ENCODE peak calls at places on chromosomes 4 and X, in four cellular contexts. A is SK-N-SH, W is myocyte, C is choroid plexus epithelial cell. P is an unnamed sample.

GRCh38 chr4:25813705-25814104 is 49.1 kb downstream of the SEL1L3 start:
- DNase-seq in A (no peak), W (peak), C (peak), P (no peak)

GRCh38 chr4:56699537-56699936 is 18.4 kb upstream of the HOPX start:
- DNase-seq in A (no peak), W (no peak), C (no peak), P (no peak)

GRCh38 chrX:34288782-34289181 is 156.7 kb upstream of the FAM47A start:
- DNase-seq in A (no peak), W (no peak), C (no peak), P (no peak)

GRCh38 chrX:11381464-11381863 is 88.3 kb downstream of the AMELX start:
- DNase-seq in A (peak), W (peak), C (peak), P (peak)

GRCh38 chr4:169619518-169619957 is 840 bp upstream of the CLCN3 start:
- DNase-seq in A (peak), W (peak), C (peak), P (peak)

GRCh38 chr4:167956676-167957075 is 135.7 kb upstream of the ANXA10 start:
- DNase-seq in A (no peak), W (no peak), C (peak), P (no peak)

GRCh38 chr4:61734409-61734808 is 534.3 kb downstream of the ADGRL3 start:
- DNase-seq in A (no peak), W (no peak), C (no peak), P (no peak)

GRCh38 chr4:101346562-101347266 is 612 bp downstream of the PPP3CA start:
- DNase-seq in A (no peak), W (peak), C (peak), P (peak)

GRCh38 chr4:185626798-185627197 is 91.5 kb upstream of the PDLIM3 start:
- DNase-seq in A (no peak), W (no peak), C (no peak), P (no peak)

GRCh38 chr4:45795165-45795564 is 328.7 kb downstream of the GABRG1 start:
- DNase-seq in A (no peak), W (no peak), C (no peak), P (no peak)

GRCh38 chrX:42188730-42189129 is 265.4 kb upstream of the CASK start:
- DNase-seq in A (no peak), W (no peak), C (no peak), P (no peak)

GRCh38 chr4:30073001-30073710 is 647.0 kb upstream of the PCDH7 start:
- DNase-seq in A (no peak), W (no peak), C (no peak), P (no peak)

GRCh38 chrX:104113237-104113965 is 1.1 kb downstream of the ZCCHC18 start:
- DNase-seq in A (peak), W (peak), C (peak), P (peak)

GRCh38 chr4:80266267-80266901 is at the start of gene FGF5:
- DNase-seq in A (peak), W (peak), C (peak), P (peak)

GRCh38 chr4:47814896-47815295 is 23.0 kb downstream of the CORIN start:
- DNase-seq in A (no peak), W (no peak), C (peak), P (no peak)

GRCh38 chr4:23225024-23225423 is 532.3 kb downstream of the GBA3 start:
- DNase-seq in A (no peak), W (no peak), C (no peak), P (no peak)

GRCh38 chr4:169634975-169635374 is 14.6 kb downstream of the CLCN3 start:
- DNase-seq in A (no peak), W (no peak), C (no peak), P (no peak)

GRCh38 chr4:174697896-174698295 is 131.2 kb downstream of the GLRA3 start:
- DNase-seq in A (no peak), W (no peak), C (no peak), P (no peak)

GRCh38 chr4:107018336-107018735 is 17.8 kb downstream of the DKK2 start:
- DNase-seq in A (no peak), W (no peak), C (no peak), P (no peak)

GRCh38 chr4:108762559-108763225 is at the start of gene ETNPPL:
- DNase-seq in A (peak), W (peak), C (no peak), P (no peak)

GRCh38 chrX:153708415-153708814 is 15.8 kb downstream of the BCAP31 start:
- DNase-seq in A (peak), W (peak), C (peak), P (peak)

GRCh38 chrX:68633981-68634380 is 13.5 kb upstream of the STARD8 start:
- DNase-seq in A (no peak), W (no peak), C (no peak), P (no peak)

GRCh38 chrX:137568741-137569469 is 3.0 kb downstream of the ZIC3 start:
- DNase-seq in A (no peak), W (no peak), C (no peak), P (no peak)

GRCh38 chrX:40007746-40008705 is 89.7 kb downstream of the BCOR start:
- DNase-seq in A (peak), W (no peak), C (no peak), P (no peak)

GRCh38 chrX:65894138-65894537 is 145.7 kb downstream of the VSIG4 start:
- DNase-seq in A (no peak), W (no peak), C (no peak), P (no peak)

GRCh38 chr4:147714575-147715401 is 17.1 kb upstream of the ARHGAP10 start:
- DNase-seq in A (no peak), W (peak), C (peak), P (no peak)

GRCh38 chr4:162793004-162793403 is 373.7 kb downstream of the NAF1 start:
- DNase-seq in A (no peak), W (no peak), C (peak), P (no peak)

GRCh38 chrX:115561605-115562491 is 874 bp downstream of the PLS3 start:
- DNase-seq in A (peak), W (peak), C (peak), P (peak)

GRCh38 chr4:40995850-40996249 is 218.5 kb downstream of the APBB2 start:
- DNase-seq in A (no peak), W (peak), C (peak), P (no peak)

GRCh38 chrX:80812176-80812575 is 2.5 kb upstream of the BRWD3 start:
- DNase-seq in A (peak), W (peak), C (peak), P (peak)

GRCh38 chrX:19030805-19031204 is 46.9 kb upstream of the PHKA2 start:
- DNase-seq in A (no peak), W (no peak), C (no peak), P (no peak)

GRCh38 chrX:100648601-100649417 is 4.8 kb downstream of the SRPX2 start:
- DNase-seq in A (no peak), W (peak), C (peak), P (no peak)

GRCh38 chr4:158179465-158179864 is 6.6 kb upstream of the GASK1B start:
- DNase-seq in A (no peak), W (no peak), C (no peak), P (no peak)

GRCh38 chr4:80072607-80073361 is at the start of gene ANTXR2:
- DNase-seq in A (peak), W (peak), C (peak), P (no peak)

GRCh38 chr4:97525236-97525635 is 618.0 kb downstream of the STPG2 start:
- DNase-seq in A (no peak), W (no peak), C (no peak), P (no peak)

P was measured in KBM-7.